ENCODE peak calls at places on chromosomes 12 and 14, in four cellular contexts. F is HepG2, L is K562, C is Panc1. Q is an unnamed sample.

GRCh38 chr12:27504506-27504905 is 19.5 kb upstream of the PPFIBP1 start:
- DNase-seq in L (no peak), F (no peak), C (no peak), Q (no peak)

GRCh38 chr14:54337314-54337713 is 59.5 kb upstream of the CDKN3 start:
- DNase-seq in C (no peak), L (no peak), F (no peak), Q (no peak)

GRCh38 chr14:51846631-51847488 is 13.6 kb upstream of the GNG2 start:
- DNase-seq in L (no peak), C (no peak), F (no peak), Q (no peak)

GRCh38 chr12:99649551-99649950 is 2.0 kb downstream of the GARIN6 start:
- DNase-seq in F (no peak), L (no peak), C (no peak), Q (no peak)

GRCh38 chr12:52526511-52526951 is 6.3 kb upstream of the KRT5 start:
- DNase-seq in F (no peak), C (no peak), L (no peak), Q (no peak)

GRCh38 chr12:47247418-47247817 is 167.7 kb upstream of the AMIGO2 start:
- DNase-seq in L (no peak), F (no peak), C (no peak), Q (no peak)

GRCh38 chr14:22485178-22485577 is 103.8 kb downstream of the DAD1 start:
- DNase-seq in C (no peak), L (no peak), F (no peak), Q (no peak)

GRCh38 chr12:129863938-129864337 is 39.9 kb downstream of the TMEM132D start:
- DNase-seq in F (no peak), C (no peak), L (no peak), Q (no peak)

GRCh38 chr12:74689929-74690328 is 152.3 kb downstream of the ATXN7L3B start:
- DNase-seq in C (no peak), L (no peak), F (no peak), Q (no peak)

GRCh38 chr12:74685385-74685784 is 147.8 kb downstream of the ATXN7L3B start:
- DNase-seq in F (peak), C (no peak), L (no peak), Q (no peak)

GRCh38 chr12:74689071-74689655 is 151.5 kb downstream of the ATXN7L3B start:
- DNase-seq in C (peak), F (peak), L (peak), Q (peak)
- TF ChIP-seq TCF7L2 in C (no peak), F (no peak), L (no peak), Q (no peak)

GRCh38 chr14:97413991-97414717 is 617.0 kb downstream of the VRK1 start:
- DNase-seq in F (no peak), C (no peak), L (no peak), Q (no peak)

GRCh38 chr14:97411938-97412612 is 614.9 kb downstream of the VRK1 start:
- DNase-seq in C (no peak), F (no peak), L (no peak), Q (no peak)

GRCh38 chr14:97414718-97415098 is 617.5 kb downstream of the VRK1 start:
- DNase-seq in C (no peak), F (no peak), L (no peak), Q (no peak)

GRCh38 chr14:97410667-97411286 is 613.6 kb downstream of the VRK1 start:
- DNase-seq in L (no peak), F (no peak), C (no peak), Q (no peak)

GRCh38 chr14:97412933-97413574 is 615.9 kb downstream of the VRK1 start:
- DNase-seq in L (no peak), C (no peak), F (no peak), Q (no peak)
- TF ChIP-seq TCF7L2 in L (no peak), C (no peak), F (no peak), Q (no peak)

GRCh38 chr12:62438098-62438692 is 28.4 kb upstream of the MON2 start:
- DNase-seq in C (peak), L (peak), F (peak), Q (peak)
- TF ChIP-seq TCF7L2 in C (no peak), L (no peak), F (no peak), Q (no peak)

GRCh38 chr12:34395056-34396005 is 373.0 kb downstream of the ALG10 start:
- DNase-seq in F (no peak), L (peak), C (no peak), Q (no peak)
- TF ChIP-seq TCF7L2 in F (no peak), L (no peak), C (no peak), Q (no peak)

GRCh38 chr12:123860369-123860768 is 98.3 kb downstream of the DNAH10 start:
- DNase-seq in L (no peak), C (no peak), F (no peak), Q (no peak)
- TF ChIP-seq TCF7L2 in L (no peak), C (no peak), F (no peak), Q (no peak)

GRCh38 chr14:89137514-89138163 is 279.4 kb downstream of the FOXN3 start:
- DNase-seq in C (peak), F (peak), L (no peak), Q (peak)
- TF ChIP-seq TCF7L2 in C (no peak), F (no peak), L (no peak), Q (no peak)